ENCODE peak calls at places on chromosomes 6 and 20, in six cellular contexts. W is omental fat pad; V is suprapubic skin; I is natural killer cell treated with Interleukin-12 subunit alpha and Interleukin-12 subunit beta and Interleukin-15 and Interleukin-18, amount 100 ng/mL, for 72 hours; D is amniotic epithelial cell; P is AG09319. H is an unnamed sample.
A peak's percentile ranks its signal among the peaks of the same experiment; 100 is the strongest.

GRCh38 chr20:1430004-1430451 is 36.6 kb downstream of the NSFL1C start:
- DNase-seq in I (no peak), W (no peak), P (no peak), V (no peak), D (peak; percentile 98), H (no peak)

GRCh38 chr6:88870728-88871330 is 92.6 kb downstream of the RNGTT start:
- DNase-seq in W (no peak), P (no peak), V (no peak), D (peak; percentile 57), I (no peak), H (no peak)

GRCh38 chr6:45116714-45117410 is 211.3 kb upstream of the RUNX2 start:
- DNase-seq in V (no peak), P (peak; percentile 27), D (peak; percentile 92), W (no peak), I (no peak), H (no peak)

GRCh38 chr6:26489926-26490575 is 10.1 kb upstream of the BTN1A1 start:
- DNase-seq in P (no peak), W (no peak), I (no peak), D (no peak), V (no peak), H (peak; percentile 72)

GRCh38 chr20:51631011-51631950 is 88.8 kb upstream of the NFATC2 start:
- DNase-seq in W (peak; percentile 27), I (peak; percentile 65), P (peak; percentile 91), D (peak; percentile 99), V (no peak), H (no peak)

GRCh38 chr20:63692436-63693078 is 3.9 kb upstream of the TNFRSF6B start:
- DNase-seq in D (no peak), W (no peak), V (no peak), I (peak; percentile 44), P (no peak), H (peak; percentile 66)

GRCh38 chr6:94144807-94145206 is 725.4 kb upstream of the EPHA7 start:
- DNase-seq in D (no peak), I (no peak), W (no peak), V (no peak), P (no peak), H (no peak)

GRCh38 chr20:43539975-43540672 is 18.7 kb upstream of the SGK2 start:
- DNase-seq in P (no peak), V (peak; percentile 73), W (no peak), I (no peak), D (no peak), H (peak; percentile 48)

GRCh38 chr20:31485450-31486339 is 10.6 kb downstream of the REM1 start:
- DNase-seq in V (no peak), I (no peak), W (no peak), D (peak; percentile 72), P (no peak), H (no peak)

GRCh38 chr6:87916446-87916845 is 131.2 kb upstream of the SPACA1 start:
- DNase-seq in W (no peak), V (no peak), P (no peak), I (no peak), D (no peak), H (no peak)

GRCh38 chr20:23088891-23089290 is 2.8 kb upstream of the CD93 start:
- DNase-seq in I (no peak), V (no peak), D (no peak), W (no peak), P (no peak), H (no peak)

H was measured in Caco-2.